ENCODE peak calls at places on chromosome 13, in four cellular contexts. P is kidney epithelial cell, D is pancreas, K is choroid plexus epithelial cell. I is an unnamed sample.

GRCh38 chr13:52879950-52880650 is 31.7 kb upstream of the PCDH8 start:
- DNase-seq in P (no peak), D (no peak), K (no peak), I (no peak)

GRCh38 chr13:44386932-44387556 is 13.4 kb downstream of the SERP2 start:
- DNase-seq in P (no peak), D (no peak), K (peak), I (no peak)

GRCh38 chr13:90857921-90858320 is 489.6 kb upstream of the MIR17HG start:
- DNase-seq in P (no peak), D (no peak), K (no peak), I (no peak)

GRCh38 chr13:46523972-46524737 is 28.8 kb upstream of the LRCH1 start:
- DNase-seq in P (peak), D (no peak), K (peak), I (no peak)

GRCh38 chr13:51717786-51718398 is 86.1 kb downstream of the DHRS12 start:
- DNase-seq in P (no peak), D (no peak), K (no peak), I (no peak)

GRCh38 chr13:108346376-108346775 is 76.9 kb downstream of the TNFSF13B start:
- DNase-seq in P (no peak), D (no peak), K (no peak), I (no peak)

GRCh38 chr13:29924951-29925350 is 74.5 kb upstream of the UBL3 start:
- DNase-seq in P (no peak), D (no peak), K (no peak), I (no peak)

GRCh38 chr13:112767506-112768471 is 78.0 kb downstream of the ATP11A start:
- DNase-seq in P (no peak), D (no peak), K (no peak), I (no peak)

GRCh38 chr13:90605690-90606089 is 741.8 kb upstream of the MIR17HG start:
- DNase-seq in P (no peak), D (no peak), K (no peak), I (no peak)

GRCh38 chr13:99983401-99984133 is 2.0 kb downstream of the ZIC2 start:
- DNase-seq in P (no peak), D (no peak), K (no peak), I (no peak)

GRCh38 chr13:48072787-48073186 is 22.1 kb downstream of the MED4 start:
- DNase-seq in P (no peak), D (no peak), K (no peak), I (no peak)

GRCh38 chr13:77026255-77026782 is 640 bp downstream of the FBXL3 start:
- DNase-seq in P (no peak), D (peak), K (peak), I (peak)

GRCh38 chr13:72638059-72638815 is 89.2 kb downstream of the MZT1 start:
- DNase-seq in P (peak), D (no peak), K (no peak), I (no peak)

GRCh38 chr13:66992183-66992582 is 238.0 kb downstream of the PCDH9 start:
- DNase-seq in P (no peak), D (no peak), K (peak), I (no peak)